ENCODE peak calls at places on chromosomes 11 and 22, in eight cellular contexts. G is effector memory CD8-positive, alpha-beta T cell; H is stimulated activated naive CD4-positive, alpha-beta T cell treated with Interleukin-2 at 50 U/mL for 16 hours; N is skeletal muscle cell; O is neuronal stem cell; C is vagina; F is cardiac fibroblast; J is NCI-H748 treated with DMSO at 0.1 percent for 48 hours. T is an unnamed sample.
A peak's percentile ranks its signal among the peaks of the same experiment; 100 is the strongest.

GRCh38 chr11:68798221-68798813 is 43.4 kb downstream of the CPT1A start:
- DNase-seq in H (peak; percentile 29), J (no peak), O (peak; percentile 62), G (peak; percentile 37), C (no peak), N (no peak), F (peak; percentile 29), T (no peak)

GRCh38 chr11:2534131-2534956 is 89.5 kb downstream of the KCNQ1 start:
- DNase-seq in N (no peak), C (no peak), H (no peak), O (no peak), G (no peak), F (no peak), J (no peak), T (peak; percentile 7)

GRCh38 chr22:45504703-45505341 is 2.1 kb downstream of the FBLN1 start:
- DNase-seq in G (no peak), N (no peak), H (no peak), F (peak; percentile 46), J (no peak), O (peak; percentile 83), C (no peak), T (peak; percentile 32)

GRCh38 chr11:95849087-95849825 is 59.0 kb downstream of the CEP57 start:
- DNase-seq in N (peak; percentile 55), F (peak; percentile 89), G (no peak), C (no peak), H (no peak), O (peak; percentile 12), J (no peak), T (peak; percentile 77)

GRCh38 chr22:19971276-19972124 is 29.9 kb upstream of the TXNRD2 start:
- DNase-seq in N (no peak), F (no peak), G (no peak), O (no peak), H (no peak), J (no peak), C (no peak), T (no peak)

GRCh38 chr11:17142450-17142849 is 65.0 kb upstream of the RPS13 start:
- DNase-seq in F (no peak), O (no peak), J (no peak), G (no peak), H (no peak), C (no peak), N (no peak), T (no peak)

GRCh38 chr11:73551697-73552096 is 46.2 kb downstream of the FAM168A start:
- DNase-seq in J (no peak), N (no peak), O (no peak), F (no peak), C (no peak), G (no peak), H (no peak), T (no peak)

GRCh38 chr11:78341841-78342240 is 75.8 kb downstream of the GAB2 start:
- DNase-seq in C (no peak), H (no peak), O (no peak), G (no peak), N (no peak), F (no peak), J (no peak), T (no peak)

GRCh38 chr22:41052661-41053490 is 39.5 kb upstream of the EP300 start:
- DNase-seq in N (peak; percentile 41), F (peak; percentile 56), O (no peak), J (no peak), C (no peak), H (no peak), G (no peak), T (peak; percentile 29)

T was measured in LHCN-M2.